ENCODE peak calls at places on chromosomes 11 and 22, in seven cellular contexts. M is body of pancreas, P is stomach, B is SK-N-SH, K is GM23338, N is HAP-1, W is WERI-Rb-1. V is an unnamed sample.

GRCh38 chr11:111365722-111366559 is 13.1 kb downstream of the POU2AF1 start:
- DNase-seq in M (no peak), P (no peak), B (no peak), K (no peak), N (no peak), W (no peak), V (no peak)

GRCh38 chr22:37021710-37022482 is 2.4 kb downstream of the MPST start:
- DNase-seq in M (peak; percentile 67), P (peak; percentile 62), B (peak; percentile 82), K (peak; percentile 82), N (peak; percentile 57), W (peak; percentile 43), V (peak; percentile 88)

GRCh38 chr11:128790200-128790599 is 76.9 kb downstream of the KCNJ1 start:
- DNase-seq in M (peak; percentile 63), P (no peak), B (no peak), K (no peak), N (peak; percentile 74), W (no peak), V (peak; percentile 46)

GRCh38 chr11:100910808-100911207 is 218.8 kb downstream of the PGR start:
- DNase-seq in M (no peak), P (no peak), B (no peak), K (no peak), N (no peak), W (no peak), V (no peak)

GRCh38 chr11:9619004-9619403 is 44.9 kb upstream of the SWAP70 start:
- DNase-seq in M (no peak), P (no peak), B (no peak), K (no peak), N (no peak), W (no peak), V (no peak)

GRCh38 chr11:94417386-94417987 is 16.3 kb upstream of the GPR83 start:
- DNase-seq in M (no peak), P (no peak), B (peak; percentile 26), K (peak; percentile 66), N (no peak), W (no peak), V (no peak)

GRCh38 chr22:40728731-40729189 is 49.5 kb downstream of the MCHR1 start:
- DNase-seq in M (no peak), P (peak; percentile 62), B (no peak), K (no peak), N (no peak), W (peak; percentile 20), V (no peak)

GRCh38 chr11:105862736-105863367 is 159.2 kb downstream of the MSANTD4 start:
- DNase-seq in M (no peak), P (no peak), B (peak; percentile 29), K (peak; percentile 75), N (no peak), W (no peak), V (no peak)

GRCh38 chr22:37748659-37749058 is 51.8 kb downstream of the TRIOBP start:
- DNase-seq in M (no peak), P (no peak), B (no peak), K (no peak), N (no peak), W (no peak), V (no peak)

GRCh38 chr11:123302751-123303195 is 107.7 kb upstream of the CLMP start:
- DNase-seq in M (no peak), P (no peak), B (no peak), K (peak; percentile 38), N (no peak), W (no peak), V (no peak)

GRCh38 chr22:33401291-33401690 is 343.1 kb upstream of the SYN3 start:
- DNase-seq in M (no peak), P (no peak), B (no peak), K (no peak), N (no peak), W (no peak), V (no peak)

GRCh38 chr11:87740968-87741367 is 434.3 kb downstream of the RAB38 start:
- DNase-seq in M (no peak), P (no peak), B (no peak), K (no peak), N (no peak), W (no peak), V (no peak)

GRCh38 chr11:123434262-123434661 is 4.2 kb downstream of the GRAMD1B start:
- DNase-seq in M (no peak), P (no peak), B (peak; percentile 30), K (peak; percentile 78), N (peak; percentile 68), W (peak; percentile 47), V (peak; percentile 51)

GRCh38 chr22:38246046-38246658 is 26.7 kb downstream of the TMEM184B start:
- DNase-seq in M (no peak), P (no peak), B (no peak), K (no peak), N (no peak), W (no peak), V (no peak)

GRCh38 chr22:46028069-46028991 is 51.4 kb upstream of the WNT7B start:
- DNase-seq in M (peak; percentile 9), P (no peak), B (no peak), K (no peak), N (no peak), W (no peak), V (peak; percentile 24)

GRCh38 chr11:122105009-122105828 is 10.8 kb downstream of the BLID start:
- DNase-seq in M (no peak), P (no peak), B (no peak), K (no peak), N (no peak), W (no peak), V (no peak)

GRCh38 chr11:59556883-59557205 is 45.5 kb downstream of the OR4D9 start:
- DNase-seq in M (no peak), P (no peak), B (peak; percentile 20), K (peak; percentile 31), N (peak; percentile 51), W (no peak), V (peak; percentile 25)

GRCh38 chr11:134450186-134450585 is 38.1 kb upstream of the B3GAT1 start:
- DNase-seq in M (no peak), P (no peak), B (no peak), K (no peak), N (no peak), W (no peak), V (no peak)

GRCh38 chr11:7605544-7605943 is 67.8 kb downstream of the CYB5R2 start:
- DNase-seq in M (peak; percentile 18), P (peak; percentile 48), B (no peak), K (no peak), N (no peak), W (no peak), V (no peak)

GRCh38 chr11:67351275-67352005 is 1.9 kb downstream of the POLD4 start:
- DNase-seq in M (peak; percentile 76), P (peak; percentile 75), B (peak; percentile 69), K (peak; percentile 90), N (peak; percentile 70), W (peak; percentile 60), V (peak; percentile 92)

GRCh38 chr11:36363361-36364272 is 67.5 kb downstream of the PRR5L start:
- DNase-seq in M (no peak), P (no peak), B (no peak), K (peak; percentile 66), N (no peak), W (no peak), V (peak; percentile 26)

GRCh38 chr11:131771471-131771870 is 401.1 kb downstream of the NTM start:
- DNase-seq in M (no peak), P (no peak), B (no peak), K (no peak), N (no peak), W (no peak), V (no peak)

GRCh38 chr11:129852125-129852740 is 36.6 kb downstream of the TMEM45B start:
- DNase-seq in M (no peak), P (no peak), B (no peak), K (no peak), N (no peak), W (no peak), V (no peak)

GRCh38 chr11:86891020-86891419 is 64.2 kb downstream of the FZD4 start:
- DNase-seq in M (no peak), P (no peak), B (no peak), K (no peak), N (no peak), W (no peak), V (no peak)

GRCh38 chr22:38696606-38697005 is 4.1 kb downstream of the JOSD1 start:
- DNase-seq in M (no peak), P (no peak), B (no peak), K (no peak), N (no peak), W (no peak), V (no peak)

GRCh38 chr11:90783111-90783510 is 560.3 kb upstream of the CHORDC1 start:
- DNase-seq in M (no peak), P (no peak), B (no peak), K (no peak), N (no peak), W (no peak), V (no peak)

GRCh38 chr22:11628651-11629511 is 3899.1 kb upstream of the OR11H1 start:
- DNase-seq in M (no peak), P (no peak), B (no peak), K (no peak), N (no peak), W (no peak), V (peak; percentile 43)

GRCh38 chr11:61307354-61307753 is 12.2 kb upstream of the VWCE start:
- DNase-seq in M (no peak), P (no peak), B (no peak), K (no peak), N (no peak), W (no peak), V (no peak)
- H3K36me3 ChIP-seq in M (peaks cover 68% of the 10 kb centered on the region), P (peaks cover 100% of the 10 kb centered on the region), B (peaks cover 60% of the 10 kb centered on the region), K (peaks cover 76% of the 10 kb centered on the region), N (peaks cover 87% of the 10 kb centered on the region), W (peaks cover 94% of the 10 kb centered on the region), V (peaks cover 67% of the 10 kb centered on the region)

GRCh38 chr22:26164174-26164573 is 5.1 kb upstream of the SEZ6L start:
- DNase-seq in M (no peak), P (no peak), B (no peak), K (no peak), N (no peak), W (no peak), V (no peak)
- H3K27me3 ChIP-seq in M (peaks cover 2% of the 10 kb centered on the region), P (peaks cover 26% of the 10 kb centered on the region), B (no peaks in the 10 kb centered on the region), K (peaks cover 35% of the 10 kb centered on the region), N (peaks cover 11% of the 10 kb centered on the region), W (peaks cover 7% of the 10 kb centered on the region), V (peaks cover 15% of the 10 kb centered on the region)

DNA sequence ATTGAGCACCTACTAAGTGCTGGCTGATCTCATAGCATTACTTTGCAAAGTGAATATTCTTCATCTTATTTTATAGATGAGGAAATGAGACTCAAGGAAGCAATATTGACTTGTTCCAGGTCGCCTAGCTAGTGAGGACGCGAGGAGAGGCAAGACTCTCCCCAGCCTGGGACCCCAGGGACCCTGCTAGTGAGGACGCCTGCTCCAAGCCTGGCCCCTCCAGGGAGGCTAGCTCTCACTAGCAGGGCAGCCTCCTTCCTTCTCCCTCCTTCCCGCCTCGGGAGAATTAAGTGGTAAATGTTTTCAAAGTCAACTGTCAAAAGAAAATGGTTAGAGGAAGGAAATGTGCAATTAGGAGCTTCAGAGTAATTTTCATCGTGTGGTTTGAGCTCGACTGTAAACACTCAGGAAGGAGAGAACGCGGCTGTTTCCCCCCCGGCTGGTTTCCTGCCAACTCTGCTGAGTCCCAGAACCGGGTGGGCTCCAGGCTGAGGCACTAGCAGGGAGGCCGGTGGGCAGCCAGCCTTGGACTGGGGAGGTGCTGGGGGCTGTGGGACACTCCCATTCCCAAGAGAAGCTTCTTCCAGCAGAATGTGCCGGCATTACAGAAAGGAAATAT is 17.9 kb downstream of the MYEOV start:
- DNase-seq in M (no peak), P (no peak), B (no peak), K (no peak), N (no peak), W (no peak), V (peak; percentile 58)
- H3K36me3 ChIP-seq in M (no peaks in the 10 kb centered on the region), P (no peaks in the 10 kb centered on the region), B (no peaks in the 10 kb centered on the region), K (no peaks in the 10 kb centered on the region), N (no peaks in the 10 kb centered on the region), W (no peaks in the 10 kb centered on the region), V (no peaks in the 10 kb centered on the region)

GRCh38 chr22:19666663-19667593 is 47.4 kb upstream of the SEPTIN5 start:
- DNase-seq in M (no peak), P (no peak), B (no peak), K (no peak), N (no peak), W (no peak), V (no peak)
- H3K27me3 ChIP-seq in M (no peaks in the 10 kb centered on the region), P (no peaks in the 10 kb centered on the region), B (no peaks in the 10 kb centered on the region), K (no peaks in the 10 kb centered on the region), N (no peaks in the 10 kb centered on the region), W (no peaks in the 10 kb centered on the region), V (no peaks in the 10 kb centered on the region)

V was measured in H7.